ENCODE peak calls at places on chromosomes 7 and 10, in five cellular contexts. P is H1, J is A549, K is SK-N-SH, H is IMR-90. R is an unnamed sample.

GRCh38 chr10:105837951-105838350 is 1196.9 kb downstream of the SORCS3 start:
- DNase-seq in P (no peak), J (no peak), K (peak; percentile 10), H (no peak), R (peak; percentile 6)

GRCh38 chr10:3948843-3949242 is 163.8 kb upstream of the KLF6 start:
- DNase-seq in P (no peak), J (peak; percentile 16), K (peak; percentile 40), H (peak; percentile 79), R (no peak)

GRCh38 chr10:48517482-48517881 is 87.4 kb downstream of the ARHGAP22 start:
- DNase-seq in P (peak; percentile 33), J (no peak), K (no peak), H (no peak), R (no peak)

GRCh38 chr7:37255327-37255944 is 193.2 kb downstream of the ELMO1 start:
- DNase-seq in P (no peak), J (no peak), K (no peak), H (no peak), R (no peak)

GRCh38 chr10:103295391-103296044 is 18.6 kb downstream of the INA start:
- DNase-seq in P (no peak), J (peak; percentile 15), K (no peak), H (peak; percentile 90), R (no peak)

GRCh38 chr7:105654994-105655900 is 74.0 kb upstream of the EFCAB10 start:
- DNase-seq in P (peak; percentile 83), J (no peak), K (peak; percentile 57), H (peak; percentile 67), R (no peak)

GRCh38 chr7:142800103-142800502 is 29.3 kb downstream of the PRSS2 start:
- DNase-seq in P (no peak), J (no peak), K (no peak), H (no peak), R (no peak)

GRCh38 chr7:158126661-158127060 is 461.0 kb downstream of the PTPRN2 start:
- DNase-seq in P (no peak), J (no peak), K (no peak), H (no peak), R (no peak)

GRCh38 chr7:631966-632830 is 94.3 kb upstream of the DNAAF5 start:
- DNase-seq in P (no peak), J (no peak), K (no peak), H (no peak), R (no peak)

GRCh38 chr10:14299516-14299915 is 31.2 kb downstream of the FRMD4A start:
- DNase-seq in P (no peak), J (no peak), K (no peak), H (no peak), R (no peak)

GRCh38 chr10:14304029-14304428 is 26.7 kb downstream of the FRMD4A start:
- DNase-seq in P (no peak), J (no peak), K (no peak), H (no peak), R (no peak)

GRCh38 chr10:14296081-14296709 is 34.5 kb downstream of the FRMD4A start:
- DNase-seq in P (no peak), J (no peak), K (peak; percentile 12), H (no peak), R (no peak)

GRCh38 chr10:14306201-14306600 is 24.5 kb downstream of the FRMD4A start:
- DNase-seq in P (no peak), J (no peak), K (no peak), H (no peak), R (no peak)

DNA sequence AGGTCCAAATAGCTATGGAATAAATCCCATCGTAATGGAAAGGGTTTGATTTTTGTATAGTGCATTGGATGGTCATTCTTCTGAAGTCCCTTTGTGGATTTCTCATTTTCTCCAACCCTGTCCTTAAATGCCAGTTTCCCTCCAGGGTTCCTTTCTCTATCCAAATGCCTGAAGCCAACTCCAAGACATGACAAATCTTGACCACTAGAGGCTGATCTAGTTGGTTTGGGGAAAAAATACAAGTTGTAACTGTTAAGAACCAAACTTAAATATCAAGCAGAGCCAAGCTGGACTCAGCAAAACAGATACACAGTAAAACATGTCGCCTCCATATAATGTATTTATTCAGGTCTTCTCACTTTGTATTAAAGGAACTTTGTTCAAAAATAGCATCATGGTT is 28.7 kb downstream of the FRMD4A start:
- DNase-seq in P (no peak), J (no peak), K (no peak), H (peak; percentile 43), R (no peak)
- TF ChIP-seq RFX5 in P (no peak), J (no peak), K (no peak), H (no peak), R (no peak)

GRCh38 chr10:97153276-97153850 is 32.4 kb downstream of the SLIT1 start:
- DNase-seq in P (no peak), J (no peak), K (peak; percentile 79), H (no peak), R (no peak)
- TF ChIP-seq RFX5 in P (no peak), J (no peak), K (no peak), H (no peak), R (no peak)

DNA sequence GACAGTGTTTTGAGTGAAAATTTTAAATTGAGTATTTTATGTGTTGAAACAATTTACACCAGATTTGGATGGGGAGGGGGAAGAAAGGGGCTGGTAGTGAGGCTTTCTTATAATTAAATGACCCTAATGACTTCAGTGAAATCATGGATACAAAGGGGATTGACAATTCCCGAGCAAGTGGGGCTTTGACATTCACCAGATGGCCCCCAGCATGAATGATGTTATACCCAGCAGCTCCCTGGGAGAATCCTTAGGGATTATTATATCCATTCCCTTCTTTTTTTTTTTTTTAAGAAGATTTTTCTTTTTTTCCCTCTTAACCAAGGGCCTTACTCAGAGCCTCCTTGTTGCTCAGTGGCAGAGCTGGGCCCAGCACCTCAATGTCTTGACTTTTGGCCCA is 17.9 kb downstream of the PLPP4 start:
- DNase-seq in P (no peak), J (no peak), K (peak; percentile 41), H (no peak), R (no peak)
- TF ChIP-seq RFX5 in P (no peak), J (no peak), K (no peak), H (no peak), R (no peak)

DNA sequence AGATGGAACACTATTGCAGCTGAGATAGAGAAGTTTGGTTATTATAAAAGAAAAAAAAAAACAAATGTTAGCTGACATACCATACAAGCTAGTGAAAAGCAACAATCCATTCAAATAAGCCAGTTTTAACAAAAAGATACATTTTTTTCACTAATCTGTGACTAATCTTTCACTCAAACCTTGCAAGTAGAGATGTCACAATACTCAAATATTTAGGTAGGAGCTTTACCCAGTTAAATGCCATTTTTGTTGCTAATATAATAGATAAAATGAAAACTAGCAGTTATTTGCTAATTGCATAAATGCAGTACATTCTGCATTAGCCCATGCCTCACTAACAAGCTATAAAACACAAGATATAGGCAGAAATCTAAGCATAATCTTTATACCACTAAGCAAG is 123.6 kb downstream of the BTAF1 start:
- DNase-seq in P (no peak), J (no peak), K (no peak), H (peak; percentile 16), R (no peak)
- TF ChIP-seq RFX5 in P (no peak), J (no peak), K (no peak), H (no peak), R (no peak)

DNA sequence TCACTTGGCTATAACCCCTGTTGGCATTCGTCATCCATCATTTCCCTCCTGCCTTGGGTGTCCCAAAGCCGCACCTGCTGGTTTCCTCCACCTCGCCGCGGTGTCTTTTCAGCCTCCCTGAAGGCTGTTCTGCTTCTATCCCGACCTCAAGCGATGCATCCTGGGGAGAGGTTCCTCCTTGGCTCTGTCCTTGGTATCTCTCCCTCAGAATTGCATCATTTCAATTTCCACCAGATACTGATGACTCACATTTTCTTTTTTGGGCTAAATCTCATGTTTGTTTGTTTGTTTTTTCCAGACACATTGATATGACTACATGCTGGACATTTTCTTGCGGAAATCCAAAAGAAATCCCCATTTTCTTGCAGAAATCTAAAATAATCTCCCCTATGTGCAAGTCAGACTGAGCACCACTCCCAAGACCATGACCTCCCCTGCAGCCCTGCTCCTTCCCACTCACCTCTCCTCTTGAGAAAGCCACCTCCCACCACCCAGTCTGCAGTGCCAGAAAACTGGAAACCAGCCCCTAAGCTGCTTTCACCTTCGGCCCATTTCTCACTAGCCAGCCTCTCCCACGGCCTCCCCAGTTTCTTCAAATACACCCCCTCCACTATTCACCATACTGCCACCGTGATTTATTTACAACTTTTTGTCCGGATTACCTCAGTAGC is 260.2 kb upstream of the PRKCQ start:
- DNase-seq in P (no peak), J (no peak), K (no peak), H (no peak), R (no peak)
- TF ChIP-seq RFX5 in P (no peak), J (no peak), K (no peak), H (no peak), R (no peak)

GRCh38 chr7:15104411-15105092 is 202.0 kb upstream of the DGKB start:
- DNase-seq in P (no peak), J (no peak), K (peak; percentile 78), H (no peak), R (no peak)
- TF ChIP-seq RFX5 in P (no peak), J (no peak), K (peak; percentile 10), H (no peak), R (no peak)